ENCODE peak calls at places on chromosomes 11 and 22, in four cellular contexts. One of them, this sample, is unnamed.

GRCh38 chr11:99376463-99376862 is 355.7 kb downstream of the CNTN5 start:
- DNase-seq in glutamatergic neuron: no peak
- DNase-seq in AG10803: no peak
- DNase-seq in colonic mucosa: no peak
- DNase-seq in this sample: no peak

GRCh38 chr11:122910775-122911174 is 28.2 kb downstream of the JHY start:
- DNase-seq in glutamatergic neuron: no peak
- DNase-seq in colonic mucosa: no peak
- DNase-seq in AG10803: peak
- DNase-seq in this sample: no peak

GRCh38 chr11:110565344-110565684 is 135.6 kb downstream of the FDX1 start:
- DNase-seq in colonic mucosa: no peak
- DNase-seq in AG10803: peak
- DNase-seq in glutamatergic neuron: no peak
- DNase-seq in this sample: no peak

GRCh38 chr11:124748481-124749338 is 3.3 kb downstream of the VSIG2 start:
- DNase-seq in colonic mucosa: peak
- DNase-seq in glutamatergic neuron: no peak
- DNase-seq in AG10803: no peak
- DNase-seq in this sample: no peak

GRCh38 chr11:67408437-67409200 is 4.7 kb downstream of the TBC1D10C start:
- DNase-seq in glutamatergic neuron: no peak
- DNase-seq in colonic mucosa: no peak
- DNase-seq in AG10803: no peak
- DNase-seq in this sample: no peak

GRCh38 chr11:102241026-102241425 is 76.3 kb upstream of the BIRC3 start:
- DNase-seq in colonic mucosa: no peak
- DNase-seq in glutamatergic neuron: no peak
- DNase-seq in AG10803: peak
- DNase-seq in this sample: no peak

GRCh38 chr22:47174096-47174495 is 411.6 kb downstream of the TBC1D22A start:
- DNase-seq in glutamatergic neuron: no peak
- DNase-seq in AG10803: no peak
- DNase-seq in colonic mucosa: no peak
- DNase-seq in this sample: no peak

GRCh38 chr11:72609045-72609444 is 65.2 kb downstream of the PDE2A start:
- DNase-seq in glutamatergic neuron: no peak
- DNase-seq in AG10803: peak
- DNase-seq in colonic mucosa: no peak
- DNase-seq in this sample: no peak

GRCh38 chr11:126277780-126278179 is 5.1 kb upstream of the TIRAP start:
- DNase-seq in glutamatergic neuron: peak
- DNase-seq in colonic mucosa: no peak
- DNase-seq in AG10803: no peak
- DNase-seq in this sample: no peak

GRCh38 chr11:62508336-62509058 is 38.1 kb downstream of the AHNAK start:
- DNase-seq in colonic mucosa: peak
- DNase-seq in glutamatergic neuron: peak
- DNase-seq in AG10803: peak
- DNase-seq in this sample: peak

GRCh38 chr11:73361953-73362776 is 14.0 kb upstream of the RELT start:
- DNase-seq in colonic mucosa: no peak
- DNase-seq in AG10803: no peak
- DNase-seq in glutamatergic neuron: peak
- DNase-seq in this sample: no peak

GRCh38 chr11:75718406-75719088 is 909 bp downstream of the MOGAT2 start:
- DNase-seq in glutamatergic neuron: no peak
- DNase-seq in colonic mucosa: no peak
- DNase-seq in AG10803: no peak
- DNase-seq in this sample: no peak

GRCh38 chr11:133058501-133058900 is 473.8 kb downstream of the OPCML start:
- DNase-seq in colonic mucosa: no peak
- DNase-seq in AG10803: no peak
- DNase-seq in glutamatergic neuron: no peak
- DNase-seq in this sample: no peak

GRCh38 chr11:31641477-31642062 is 132.0 kb downstream of the ELP4 start:
- DNase-seq in AG10803: peak
- DNase-seq in colonic mucosa: peak
- DNase-seq in glutamatergic neuron: peak
- DNase-seq in this sample: no peak

GRCh38 chr22:49160261-49161001 is 667.2 kb downstream of the BRD1 start:
- DNase-seq in colonic mucosa: no peak
- DNase-seq in AG10803: no peak
- DNase-seq in glutamatergic neuron: no peak
- DNase-seq in this sample: no peak

GRCh38 chr11:83070878-83071640 is 638 bp downstream of the RAB30 start:
- DNase-seq in colonic mucosa: peak
- DNase-seq in glutamatergic neuron: peak
- DNase-seq in AG10803: peak
- DNase-seq in this sample: peak

GRCh38 chr22:45212306-45212709 is 28.4 kb downstream of the KIAA0930 start:
- DNase-seq in colonic mucosa: peak
- DNase-seq in glutamatergic neuron: peak
- DNase-seq in AG10803: peak
- DNase-seq in this sample: peak
- TF ChIP-seq CTCF in colonic mucosa: no peak
- TF ChIP-seq CTCF in glutamatergic neuron: no peak
- TF ChIP-seq CTCF in AG10803: no peak
- TF ChIP-seq CTCF in this sample: no peak

GRCh38 chr11:9125185-9125886 is 33.9 kb upstream of the SCUBE2 start:
- DNase-seq in AG10803: no peak
- DNase-seq in glutamatergic neuron: no peak
- DNase-seq in colonic mucosa: no peak
- DNase-seq in this sample: no peak

GRCh38 chr11:9121397-9121796 is 30.0 kb upstream of the SCUBE2 start:
- DNase-seq in glutamatergic neuron: no peak
- DNase-seq in AG10803: no peak
- DNase-seq in colonic mucosa: no peak
- DNase-seq in this sample: no peak

GRCh38 chr11:9123595-9124304 is 32.4 kb upstream of the SCUBE2 start:
- DNase-seq in colonic mucosa: no peak
- DNase-seq in AG10803: no peak
- DNase-seq in glutamatergic neuron: no peak
- DNase-seq in this sample: no peak

GRCh38 chr11:9118277-9118676 is 26.9 kb upstream of the SCUBE2 start:
- DNase-seq in colonic mucosa: no peak
- DNase-seq in AG10803: no peak
- DNase-seq in glutamatergic neuron: no peak
- DNase-seq in this sample: no peak

DNA sequence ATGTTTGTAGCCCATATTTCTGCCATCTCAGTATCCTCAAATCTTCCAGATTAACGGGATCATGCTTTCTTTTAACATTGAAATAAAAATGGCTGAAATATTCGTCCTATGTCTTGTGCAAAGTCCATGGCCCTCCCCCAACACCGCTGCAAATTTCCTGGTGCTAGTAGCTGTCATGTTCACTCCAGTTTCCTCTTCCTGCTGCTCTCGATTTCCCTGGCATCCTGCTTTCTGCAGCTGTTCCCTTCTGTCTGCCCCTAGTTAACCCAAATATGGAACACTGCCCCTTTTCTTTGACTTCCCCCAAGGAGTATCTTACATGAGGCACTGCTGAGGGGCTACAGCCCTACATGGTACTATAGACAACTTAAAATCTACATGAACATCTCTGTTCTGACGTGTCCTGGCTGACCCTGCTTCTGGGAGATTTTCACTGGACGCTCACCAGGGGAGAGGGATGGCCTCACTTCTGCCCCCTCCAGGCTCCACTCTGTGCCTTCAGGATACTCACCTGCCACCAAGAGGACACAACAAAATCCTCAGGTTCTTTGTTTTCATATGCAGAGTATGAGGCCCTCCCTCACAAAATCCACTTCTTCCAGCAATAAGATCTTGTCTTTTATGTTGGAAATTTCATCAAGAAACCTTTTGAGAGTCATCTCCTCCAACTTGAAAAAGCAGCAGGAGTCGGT is 29.4 kb upstream of the SCUBE2 start:
- DNase-seq in AG10803: no peak
- DNase-seq in colonic mucosa: no peak
- DNase-seq in glutamatergic neuron: peak
- DNase-seq in this sample: no peak
- TF ChIP-seq CTCF in AG10803: no peak
- TF ChIP-seq CTCF in colonic mucosa: no peak
- TF ChIP-seq CTCF in glutamatergic neuron: peak
- TF ChIP-seq CTCF in this sample: no peak

GRCh38 chr11:65403607-65404121 is 17.2 kb downstream of the FRMD8 start:
- DNase-seq in AG10803: no peak
- DNase-seq in glutamatergic neuron: no peak
- DNase-seq in colonic mucosa: no peak
- DNase-seq in this sample: no peak
- TF ChIP-seq CTCF in AG10803: no peak
- TF ChIP-seq CTCF in glutamatergic neuron: no peak
- TF ChIP-seq CTCF in colonic mucosa: no peak
- TF ChIP-seq CTCF in this sample: no peak

GRCh38 chr11:2929880-2930704 is 872 bp upstream of the PHLDA2 start:
- DNase-seq in AG10803: peak
- DNase-seq in colonic mucosa: peak
- DNase-seq in glutamatergic neuron: peak
- DNase-seq in this sample: peak
- TF ChIP-seq CTCF in AG10803: peak
- TF ChIP-seq CTCF in colonic mucosa: no peak
- TF ChIP-seq CTCF in glutamatergic neuron: peak
- TF ChIP-seq CTCF in this sample: peak

GRCh38 chr11:12286606-12287005 is 90.8 kb upstream of the PARVA start:
- DNase-seq in glutamatergic neuron: no peak
- DNase-seq in AG10803: no peak
- DNase-seq in colonic mucosa: peak
- DNase-seq in this sample: no peak

GRCh38 chr11:12288934-12289666 is 88.3 kb upstream of the PARVA start:
- DNase-seq in glutamatergic neuron: no peak
- DNase-seq in colonic mucosa: no peak
- DNase-seq in AG10803: no peak
- DNase-seq in this sample: no peak

GRCh38 chr11:12288212-12288933 is 89.0 kb upstream of the PARVA start:
- DNase-seq in colonic mucosa: peak
- DNase-seq in AG10803: peak
- DNase-seq in glutamatergic neuron: peak
- DNase-seq in this sample: peak

GRCh38 chr11:12287009-12287373 is 90.4 kb upstream of the PARVA start:
- DNase-seq in colonic mucosa: peak
- DNase-seq in glutamatergic neuron: no peak
- DNase-seq in AG10803: peak
- DNase-seq in this sample: peak

DNA sequence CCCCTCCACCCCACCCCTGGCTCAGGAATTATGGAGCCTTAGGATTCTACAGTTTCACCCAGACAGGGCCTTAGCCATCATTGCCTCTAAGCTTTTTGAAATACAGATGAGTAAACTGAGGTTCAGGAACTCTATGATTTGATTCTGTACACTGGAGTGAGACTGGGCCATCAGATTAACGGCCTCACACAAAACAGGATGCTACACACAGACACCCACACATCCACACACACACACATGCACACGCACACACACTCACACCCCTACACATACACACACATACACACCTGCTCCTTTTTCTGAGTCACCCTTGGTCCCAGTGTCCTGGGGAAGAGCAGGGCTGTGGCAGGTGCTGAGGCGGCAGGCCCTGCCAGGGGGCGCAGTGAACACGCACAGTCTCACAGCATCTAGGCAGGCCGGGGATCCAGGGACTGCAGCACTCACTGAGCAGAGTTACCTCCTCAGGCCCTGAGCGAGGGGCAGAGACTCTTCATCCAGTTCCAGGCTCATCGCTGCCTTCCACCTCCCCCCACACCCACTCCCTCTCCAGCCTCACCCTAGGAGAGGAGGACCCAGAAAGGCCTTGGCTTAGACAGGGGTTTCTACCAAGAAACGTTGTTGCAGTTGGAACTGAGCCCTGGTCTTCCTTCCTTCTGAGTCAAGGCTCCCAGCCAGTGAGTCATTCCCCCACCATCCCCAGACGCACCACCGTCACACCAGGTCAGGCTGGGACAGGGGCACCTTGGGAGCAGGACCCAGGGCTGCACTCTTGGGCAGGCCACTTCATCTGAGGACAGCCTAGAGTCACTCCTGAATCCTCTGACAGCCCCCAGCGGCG is 89.8 kb upstream of the PARVA start:
- DNase-seq in glutamatergic neuron: peak
- DNase-seq in colonic mucosa: peak
- DNase-seq in AG10803: peak
- DNase-seq in this sample: peak
- TF ChIP-seq CTCF in glutamatergic neuron: peak
- TF ChIP-seq CTCF in colonic mucosa: no peak
- TF ChIP-seq CTCF in AG10803: peak
- TF ChIP-seq CTCF in this sample: peak

GRCh38 chr11:36306888-36307287 is 10.8 kb downstream of the PRR5L start:
- DNase-seq in AG10803: peak
- DNase-seq in colonic mucosa: no peak
- DNase-seq in glutamatergic neuron: no peak
- DNase-seq in this sample: no peak
- TF ChIP-seq CTCF in AG10803: peak
- TF ChIP-seq CTCF in colonic mucosa: no peak
- TF ChIP-seq CTCF in glutamatergic neuron: no peak
- TF ChIP-seq CTCF in this sample: peak

GRCh38 chr11:7691759-7692334 is 14.4 kb downstream of the OVCH2 start:
- DNase-seq in colonic mucosa: no peak
- DNase-seq in glutamatergic neuron: no peak
- DNase-seq in AG10803: no peak
- DNase-seq in this sample: no peak
- TF ChIP-seq CTCF in colonic mucosa: no peak
- TF ChIP-seq CTCF in glutamatergic neuron: no peak
- TF ChIP-seq CTCF in AG10803: no peak
- TF ChIP-seq CTCF in this sample: no peak

GRCh38 chr11:47846998-47847397 is 1.2 kb downstream of the NUP160 start:
- DNase-seq in glutamatergic neuron: no peak
- DNase-seq in colonic mucosa: no peak
- DNase-seq in AG10803: no peak
- DNase-seq in this sample: no peak

GRCh38 chr11:47847892-47848635 is at the start of gene NUP160:
- DNase-seq in colonic mucosa: peak
- DNase-seq in glutamatergic neuron: peak
- DNase-seq in AG10803: peak
- DNase-seq in this sample: peak

GRCh38 chr11:47850337-47850736 is 2.2 kb upstream of the NUP160 start:
- DNase-seq in AG10803: no peak
- DNase-seq in glutamatergic neuron: no peak
- DNase-seq in colonic mucosa: no peak
- DNase-seq in this sample: no peak

GRCh38 chr11:47847537-47847891 is 636 bp downstream of the NUP160 start:
- DNase-seq in colonic mucosa: no peak
- DNase-seq in AG10803: no peak
- DNase-seq in glutamatergic neuron: no peak
- DNase-seq in this sample: no peak

DNA sequence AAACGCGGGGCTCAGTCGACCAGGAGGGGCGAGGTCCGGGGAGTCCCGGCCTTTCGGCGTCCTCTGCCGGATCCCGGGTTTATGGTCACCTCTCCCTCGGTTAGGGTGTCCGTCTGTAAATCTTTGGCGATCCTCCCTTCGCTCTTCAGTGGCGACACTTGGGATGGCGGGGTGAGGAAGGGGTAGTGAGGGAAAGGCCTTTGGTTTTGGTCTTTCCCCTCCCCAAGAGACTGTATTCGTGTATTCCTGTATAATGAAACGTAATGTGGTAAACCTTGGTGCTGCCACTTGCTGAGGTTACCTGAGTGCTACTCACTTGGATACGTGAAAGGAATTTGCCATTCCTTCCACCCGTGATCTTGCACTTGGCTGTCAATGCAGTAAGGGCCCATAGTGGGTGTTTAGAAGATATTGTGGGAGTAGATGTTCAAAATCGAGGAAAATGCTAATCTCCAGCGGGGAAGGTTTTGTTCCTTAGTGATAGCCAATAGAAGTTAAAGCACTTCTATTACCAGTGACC is 546 bp upstream of the NUP160 start:
- DNase-seq in glutamatergic neuron: no peak
- DNase-seq in colonic mucosa: no peak
- DNase-seq in AG10803: no peak
- DNase-seq in this sample: no peak
- TF ChIP-seq CTCF in glutamatergic neuron: no peak
- TF ChIP-seq CTCF in colonic mucosa: no peak
- TF ChIP-seq CTCF in AG10803: no peak
- TF ChIP-seq CTCF in this sample: no peak